ENCODE peak calls at places on chromosomes 7 and 10, in four cellular contexts. F, E, G and R are unnamed samples.

GRCh38 chr10:61271127-61271780 is 181.9 kb downstream of the TMEM26 start:
- DNase-seq in F (no peak), E (no peak), G (peak), R (no peak)

GRCh38 chr7:101718747-101719260 is 89.7 kb upstream of the MYL10 start:
- DNase-seq in G (no peak), E (no peak), F (no peak), R (no peak)

GRCh38 chr10:7027913-7028808 is 382.7 kb downstream of the SFMBT2 start:
- DNase-seq in E (no peak), F (no peak), G (peak), R (no peak)

GRCh38 chr7:98760201-98760651 is 109.6 kb downstream of the TMEM130 start:
- DNase-seq in E (no peak), F (no peak), G (peak), R (no peak)

GRCh38 chr7:1678571-1679325 is 8.7 kb downstream of the ELFN1 start:
- DNase-seq in E (peak), G (no peak), F (no peak), R (no peak)

GRCh38 chr7:49980414-49980813 is 112.6 kb downstream of the ZPBP start:
- DNase-seq in G (no peak), E (no peak), F (no peak), R (no peak)

GRCh38 chr7:86123476-86123875 is 520.2 kb upstream of the GRM3 start:
- DNase-seq in G (no peak), E (no peak), F (no peak), R (no peak)

GRCh38 chr7:129188372-129188891 is at the start of gene SMO:
- DNase-seq in E (no peak), G (peak), F (peak), R (peak)

GRCh38 chr7:34087892-34088891 is 182.9 kb downstream of the BMPER start:
- DNase-seq in F (no peak), E (no peak), G (peak), R (no peak)

GRCh38 chr7:78528964-78529363 is 730.4 kb downstream of the PHTF2 start:
- DNase-seq in F (no peak), E (no peak), G (no peak), R (no peak)

GRCh38 chr7:56097700-56098099 is 4.9 kb upstream of the PHKG1 start:
- DNase-seq in G (peak), E (no peak), F (no peak), R (peak)